ENCODE peak calls at places on chromosomes 1 and 21, in six cellular contexts. One of them, this sample, is unnamed.
A peak's percentile ranks its signal among the peaks of the same experiment; 100 is the strongest.

GRCh38 chr1:153985984-153986761 is at the start of gene RAB13:
- DNase-seq in LNCaP clone FGC: peak; percentile 56
- DNase-seq in iris pigment epithelial cell: peak; percentile 78
- DNase-seq in HuH-7.5: peak; percentile 87
- DNase-seq in endothelial cell: peak; percentile 81
- DNase-seq in epithelial cell of esophagus: peak; percentile 89
- DNase-seq in this sample: peak; percentile 85

GRCh38 chr1:206505702-206506375 is 1.5 kb upstream of the RASSF5 start:
- DNase-seq in LNCaP clone FGC: no peak
- DNase-seq in iris pigment epithelial cell: peak; percentile 67
- DNase-seq in HuH-7.5: peak; percentile 70
- DNase-seq in endothelial cell: no peak
- DNase-seq in epithelial cell of esophagus: peak; percentile 40
- DNase-seq in this sample: peak; percentile 62

GRCh38 chr1:55039342-55040082 is at the start of gene PCSK9:
- DNase-seq in LNCaP clone FGC: no peak
- DNase-seq in iris pigment epithelial cell: peak; percentile 59
- DNase-seq in HuH-7.5: peak; percentile 80
- DNase-seq in endothelial cell: peak; percentile 47
- DNase-seq in epithelial cell of esophagus: peak; percentile 88
- DNase-seq in this sample: no peak

GRCh38 chr1:55035904-55036303 is 3.4 kb upstream of the PCSK9 start:
- DNase-seq in LNCaP clone FGC: peak; percentile 33
- DNase-seq in iris pigment epithelial cell: no peak
- DNase-seq in HuH-7.5: peak; percentile 71
- DNase-seq in endothelial cell: no peak
- DNase-seq in epithelial cell of esophagus: no peak
- DNase-seq in this sample: no peak

GRCh38 chr1:12157366-12158231 is 9.2 kb upstream of the TNFRSF1B start:
- DNase-seq in LNCaP clone FGC: peak; percentile 34
- DNase-seq in iris pigment epithelial cell: no peak
- DNase-seq in HuH-7.5: no peak
- DNase-seq in endothelial cell: no peak
- DNase-seq in epithelial cell of esophagus: peak; percentile 22
- DNase-seq in this sample: no peak

GRCh38 chr21:27681038-27681437 is 714.1 kb upstream of the ADAMTS5 start:
- DNase-seq in LNCaP clone FGC: peak; percentile 80
- DNase-seq in iris pigment epithelial cell: peak; percentile 12
- DNase-seq in HuH-7.5: no peak
- DNase-seq in endothelial cell: no peak
- DNase-seq in epithelial cell of esophagus: peak; percentile 40
- DNase-seq in this sample: peak; percentile 57

GRCh38 chr1:36380003-36380631 is 5.6 kb downstream of the STK40 start:
- DNase-seq in LNCaP clone FGC: no peak
- DNase-seq in iris pigment epithelial cell: no peak
- DNase-seq in HuH-7.5: no peak
- DNase-seq in endothelial cell: no peak
- DNase-seq in epithelial cell of esophagus: no peak
- DNase-seq in this sample: no peak

GRCh38 chr1:192170196-192170984 is 12.1 kb downstream of the RGS18 start:
- DNase-seq in LNCaP clone FGC: no peak
- DNase-seq in iris pigment epithelial cell: no peak
- DNase-seq in HuH-7.5: no peak
- DNase-seq in endothelial cell: no peak
- DNase-seq in epithelial cell of esophagus: no peak
- DNase-seq in this sample: no peak

GRCh38 chr1:98034505-98034904 is 113.7 kb upstream of the DPYD start:
- DNase-seq in LNCaP clone FGC: no peak
- DNase-seq in iris pigment epithelial cell: peak; percentile 80
- DNase-seq in HuH-7.5: no peak
- DNase-seq in endothelial cell: no peak
- DNase-seq in epithelial cell of esophagus: peak; percentile 9
- DNase-seq in this sample: peak; percentile 35

GRCh38 chr1:66074147-66074546 is 281.5 kb downstream of the PDE4B start:
- DNase-seq in LNCaP clone FGC: no peak
- DNase-seq in iris pigment epithelial cell: no peak
- DNase-seq in HuH-7.5: no peak
- DNase-seq in endothelial cell: no peak
- DNase-seq in epithelial cell of esophagus: no peak
- DNase-seq in this sample: no peak

GRCh38 chr1:206918076-206918475 is 3.7 kb downstream of the FCMR start:
- DNase-seq in LNCaP clone FGC: no peak
- DNase-seq in iris pigment epithelial cell: no peak
- DNase-seq in HuH-7.5: no peak
- DNase-seq in endothelial cell: no peak
- DNase-seq in epithelial cell of esophagus: no peak
- DNase-seq in this sample: no peak

GRCh38 chr1:231040019-231040799 is at the start of gene FAM89A:
- DNase-seq in LNCaP clone FGC: no peak
- DNase-seq in iris pigment epithelial cell: peak; percentile 48
- DNase-seq in HuH-7.5: peak; percentile 76
- DNase-seq in endothelial cell: peak; percentile 67
- DNase-seq in epithelial cell of esophagus: peak; percentile 55
- DNase-seq in this sample: peak; percentile 18

GRCh38 chr1:91876040-91876470 is 9.9 kb downstream of the TGFBR3 start:
- DNase-seq in LNCaP clone FGC: no peak
- DNase-seq in iris pigment epithelial cell: no peak
- DNase-seq in HuH-7.5: no peak
- DNase-seq in endothelial cell: no peak
- DNase-seq in epithelial cell of esophagus: no peak
- DNase-seq in this sample: no peak

This sample was measured in AG10803.